ENCODE peak calls at places on chromosomes 4 and X, in nine cellular contexts. F is gastrocnemius medialis, Z is kidney, C is lower leg skin, R is IMR-90, Y is NB4, S is fibroblast of lung, Q is mammary epithelial cell, I is adrenal gland. M is an unnamed sample.

GRCh38 chr4:3816256-3816825 is 50.2 kb downstream of the ADRA2C start:
- DNase-seq in R (no peak), F (no peak), S (no peak), I (no peak), C (no peak), Z (peak), Y (no peak), Q (no peak), M (no peak)

GRCh38 chr4:110619401-110620247 is 3.3 kb downstream of the PITX2 start:
- DNase-seq in C (no peak), I (no peak), S (no peak), Y (no peak), F (no peak), Q (no peak), R (no peak), Z (peak), M (no peak)

GRCh38 chrX:119189586-119189985 is 46.5 kb upstream of the PGRMC1 start:
- DNase-seq in Y (no peak), Q (no peak), Z (peak), S (peak), R (no peak), C (no peak), F (peak), I (no peak), M (peak)

GRCh38 chrX:108261541-108262218 is 170.1 kb downstream of the ATG4A start:
- DNase-seq in Y (no peak), R (peak), F (no peak), S (peak), Z (no peak), Q (peak), C (no peak), I (no peak), M (peak)

GRCh38 chr4:115293093-115293462 is 179.7 kb upstream of the NDST4 start:
- DNase-seq in R (no peak), S (no peak), C (no peak), Z (no peak), I (no peak), Q (no peak), F (no peak), Y (no peak), M (no peak)

GRCh38 chrX:25968920-25969319 is 169.2 kb upstream of the MAGEB18 start:
- DNase-seq in Z (no peak), C (peak), R (no peak), I (no peak), Y (peak), F (no peak), S (peak), Q (no peak), M (peak)

GRCh38 chrX:11447418-11447817 is 154.2 kb downstream of the AMELX start:
- DNase-seq in Y (no peak), R (peak), Z (no peak), C (no peak), I (no peak), Q (no peak), F (no peak), S (peak), M (peak)

GRCh38 chr4:42306221-42307109 is 90.8 kb upstream of the SHISA3 start:
- DNase-seq in Q (no peak), S (peak), C (no peak), I (no peak), F (peak), Z (no peak), R (no peak), Y (no peak), M (no peak)

GRCh38 chr4:40204507-40205258 is 7.9 kb downstream of the RHOH start:
- DNase-seq in Q (no peak), Z (no peak), Y (no peak), F (no peak), C (no peak), I (no peak), S (no peak), R (no peak), M (no peak)

GRCh38 chr4:2647403-2648158 is 108.6 kb downstream of the TNIP2 start:
- DNase-seq in F (peak), S (no peak), I (no peak), Q (no peak), C (peak), Y (no peak), R (no peak), Z (no peak), M (no peak)

GRCh38 chrX:46140272-46140671 is 404.9 kb downstream of the ZNF674 start:
- DNase-seq in F (no peak), S (no peak), I (no peak), Q (peak), Z (no peak), R (no peak), Y (no peak), C (no peak), M (peak)

GRCh38 chr4:87633239-87633638 is 16.8 kb upstream of the DMP1 start:
- DNase-seq in C (no peak), I (no peak), Z (no peak), Q (no peak), Y (no peak), F (no peak), S (peak), R (peak), M (peak)

GRCh38 chr4:86356831-86357230 is 3.0 kb downstream of the MAPK10 start:
- DNase-seq in I (no peak), R (no peak), S (no peak), Q (no peak), F (no peak), C (no peak), Y (no peak), Z (no peak), M (no peak)

GRCh38 chrX:140343226-140343873 is 161.5 kb downstream of the SOX3 start:
- DNase-seq in F (no peak), I (no peak), Q (peak), Y (no peak), R (peak), C (no peak), S (no peak), Z (no peak), M (peak)

GRCh38 chrX:50941638-50942037 is 31.1 kb downstream of the BMP15 start:
- DNase-seq in C (no peak), Z (no peak), F (no peak), I (no peak), S (no peak), Y (peak), Q (no peak), R (no peak), M (peak)
- TF ChIP-seq CTCF in C (no peak), Z (no peak), F (no peak), I (no peak), S (peak), Y (peak), Q (peak), R (peak), M (peak)

GRCh38 chr4:121707344-121707743 is 10.6 kb upstream of the ANXA5 start:
- DNase-seq in I (no peak), Q (no peak), Z (no peak), C (no peak), R (no peak), S (no peak), Y (no peak), F (no peak), M (no peak)

GRCh38 chr4:121712001-121712655 is 15.3 kb upstream of the ANXA5 start:
- DNase-seq in Y (no peak), Q (peak), C (no peak), R (no peak), S (no peak), Z (no peak), F (no peak), I (no peak), M (no peak)

GRCh38 chr4:121714548-121714947 is 17.8 kb upstream of the ANXA5 start:
- DNase-seq in C (no peak), I (no peak), Q (no peak), F (no peak), R (no peak), Z (no peak), S (no peak), Y (no peak), M (no peak)

GRCh38 chr4:121709766-121710405 is 13.1 kb upstream of the ANXA5 start:
- DNase-seq in Q (no peak), I (no peak), R (no peak), C (no peak), Z (no peak), S (no peak), F (no peak), Y (no peak), M (no peak)

DNA sequence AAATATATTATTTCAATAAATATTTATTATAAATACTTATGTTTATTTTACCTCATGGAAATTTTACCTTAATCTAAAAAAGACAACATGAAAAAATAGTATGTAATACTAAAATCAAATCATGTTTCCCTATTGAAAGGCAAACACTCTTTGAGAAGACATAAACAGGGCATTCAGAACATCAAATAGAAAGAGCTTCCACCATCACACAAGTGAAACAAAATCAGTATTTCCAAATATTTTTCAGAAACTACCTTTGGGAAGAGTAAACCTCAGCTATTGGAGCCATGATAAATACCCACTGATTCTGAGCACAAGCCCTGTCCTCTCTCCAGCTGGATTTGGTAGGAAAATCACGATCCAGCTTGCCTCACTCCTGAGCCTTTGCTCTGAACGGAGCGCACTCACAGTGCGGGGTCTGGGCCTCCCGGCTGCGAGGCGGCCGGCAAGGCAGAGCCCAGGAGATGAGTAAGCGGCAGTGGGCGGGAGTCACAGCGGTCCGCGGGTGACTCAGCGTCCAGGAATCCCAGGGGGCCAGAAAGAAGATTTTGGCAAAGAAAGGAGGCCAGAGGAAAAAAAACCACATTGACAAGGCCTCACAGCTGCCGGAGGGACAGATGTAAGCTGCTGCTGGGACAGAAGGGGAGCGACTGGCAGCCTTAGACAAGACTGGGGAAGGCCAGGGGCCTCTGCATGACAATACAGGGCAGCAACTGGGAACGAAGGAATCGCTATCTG is 14.7 kb upstream of the ANXA5 start:
- DNase-seq in F (peak), R (peak), S (peak), Z (peak), C (peak), Q (peak), Y (peak), I (peak), M (peak)
- H3K4me3 ChIP-seq in F (peak), R (peak), S (peak), Z (no peak), C (no peak), Q (peak), Y (no peak), I (no peak), M (peak)

GRCh38 chr4:11590132-11590531 is 161.4 kb upstream of the HS3ST1 start:
- DNase-seq in S (no peak), Z (no peak), Q (no peak), Y (no peak), I (no peak), R (peak), F (no peak), C (no peak), M (peak)

GRCh38 chr4:11592276-11592675 is 163.6 kb upstream of the HS3ST1 start:
- DNase-seq in I (no peak), S (no peak), R (no peak), Q (no peak), C (no peak), Z (no peak), Y (no peak), F (no peak), M (no peak)

GRCh38 chr4:11585506-11585905 is 156.8 kb upstream of the HS3ST1 start:
- DNase-seq in R (no peak), I (no peak), Z (no peak), F (no peak), S (no peak), Q (peak), C (no peak), Y (no peak), M (peak)

GRCh38 chr4:11587797-11588196 is 159.1 kb upstream of the HS3ST1 start:
- DNase-seq in Z (no peak), F (no peak), Y (no peak), Q (no peak), C (no peak), R (no peak), I (no peak), S (no peak), M (no peak)

GRCh38 chr4:11589676-11590075 is 161.0 kb upstream of the HS3ST1 start:
- DNase-seq in S (no peak), Q (peak), C (no peak), R (peak), F (no peak), I (no peak), Z (no peak), Y (no peak), M (peak)
- TF ChIP-seq CTCF in S (no peak), Q (no peak), C (no peak), R (no peak), F (no peak), I (no peak), Z (no peak), Y (no peak), M (no peak)

DNA sequence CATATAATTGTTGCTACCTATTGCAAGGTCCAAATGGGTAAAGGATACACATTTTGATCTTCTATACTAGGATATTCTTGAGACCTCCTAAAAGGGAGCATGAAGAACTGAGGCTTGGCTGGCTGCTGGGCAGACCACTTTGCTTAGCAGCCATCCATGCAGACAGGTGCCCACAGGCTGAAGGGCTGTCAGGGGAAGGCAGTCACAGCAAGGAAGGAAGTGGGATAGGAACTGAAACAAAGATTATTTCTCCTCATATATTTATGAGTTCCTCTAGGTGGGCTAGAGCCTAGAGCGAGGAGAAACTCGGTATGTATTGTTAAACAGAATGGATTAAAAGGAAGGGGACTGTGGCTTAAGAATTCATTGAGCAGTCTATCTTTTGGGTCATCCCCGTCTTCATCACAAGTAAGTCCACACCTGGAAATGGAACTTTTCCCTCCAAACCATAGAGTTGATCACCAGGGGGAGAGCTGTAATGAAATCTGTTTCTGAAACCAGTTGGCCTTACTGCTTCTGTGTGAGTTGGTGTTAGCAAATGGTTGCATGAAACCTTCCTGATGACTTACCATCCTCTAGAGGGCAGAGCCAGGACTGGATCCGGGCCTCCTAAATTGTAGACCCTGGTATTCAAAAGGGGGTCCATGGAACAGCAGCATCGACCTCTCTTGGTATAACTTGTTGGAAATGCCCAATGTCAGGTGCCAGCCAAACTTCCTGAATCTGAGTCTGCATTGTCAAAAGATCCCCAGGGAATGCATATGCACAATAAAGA is 42.3 kb downstream of the AFF2 start:
- DNase-seq in Y (no peak), Q (no peak), F (no peak), Z (no peak), S (no peak), R (no peak), I (no peak), C (no peak), M (no peak)
- H3K4me3 ChIP-seq in Y (no peak), Q (no peak), F (no peak), Z (no peak), S (no peak), R (no peak), I (no peak), C (no peak), M (no peak)

GRCh38 chrX:155048997-155049619 is 21.8 kb downstream of the CMC4 start:
- DNase-seq in R (peak), Q (peak), S (peak), Y (peak), C (no peak), I (peak), Z (no peak), F (no peak), M (peak)
- TF ChIP-seq CTCF in R (peak), Q (peak), S (peak), Y (peak), C (no peak), I (peak), Z (peak), F (peak), M (peak)

GRCh38 chr4:11548529-11549176 is 120.0 kb upstream of the HS3ST1 start:
- DNase-seq in Q (peak), C (no peak), Y (no peak), R (peak), F (no peak), S (no peak), Z (no peak), I (no peak), M (no peak)
- H3K4me3 ChIP-seq in Q (no peak), C (no peak), Y (no peak), R (no peak), F (no peak), S (no peak), Z (no peak), I (no peak), M (no peak)

GRCh38 chr4:121717680-121718237 is 21.0 kb upstream of the ANXA5 start:
- DNase-seq in Z (no peak), F (no peak), R (peak), Y (no peak), Q (no peak), C (no peak), I (no peak), S (peak), M (peak)

GRCh38 chr4:121712783-121713182 is 16.0 kb upstream of the ANXA5 start:
- DNase-seq in Z (no peak), I (no peak), Y (no peak), C (no peak), Q (no peak), R (no peak), S (no peak), F (no peak), M (no peak)
- TF ChIP-seq CTCF in Z (no peak), I (no peak), Y (no peak), C (no peak), Q (no peak), R (no peak), S (no peak), F (no peak), M (no peak)

GRCh38 chrX:154990496-154990895 is 32.0 kb downstream of the F8 start:
- DNase-seq in S (no peak), R (no peak), Y (no peak), C (no peak), F (no peak), Q (peak), Z (no peak), I (no peak), M (no peak)
- H3K4me3 ChIP-seq in S (no peak), R (no peak), Y (no peak), C (no peak), F (no peak), Q (no peak), Z (no peak), I (no peak), M (no peak)

M was measured in choroid plexus epithelial cell.